ENCODE peak calls at places on chromosomes 1 and 21, in five cellular contexts. One of them, this sample, is unnamed.

GRCh38 chr1:112614460-112615065 is 4.4 kb downstream of the ST7L start:
- DNase-seq in glutamatergic neuron: no peak
- DNase-seq in AG09309: no peak
- DNase-seq in ACHN: peak
- DNase-seq in mesendoderm: peak
- DNase-seq in this sample: peak

GRCh38 chr1:11098931-11099309 is 749 bp downstream of the EXOSC10 start:
- DNase-seq in glutamatergic neuron: no peak
- DNase-seq in AG09309: no peak
- DNase-seq in ACHN: no peak
- DNase-seq in mesendoderm: peak
- DNase-seq in this sample: no peak

GRCh38 chr1:47996060-47996405 is 1.2 kb downstream of the TRABD2B start:
- DNase-seq in glutamatergic neuron: no peak
- DNase-seq in AG09309: no peak
- DNase-seq in ACHN: no peak
- DNase-seq in mesendoderm: no peak
- DNase-seq in this sample: no peak

GRCh38 chr1:204645666-204646065 is 39.9 kb downstream of the LRRN2 start:
- DNase-seq in glutamatergic neuron: no peak
- DNase-seq in AG09309: no peak
- DNase-seq in ACHN: no peak
- DNase-seq in mesendoderm: no peak
- DNase-seq in this sample: no peak

GRCh38 chr1:29503441-29503840 is 267.1 kb downstream of the PTPRU start:
- DNase-seq in glutamatergic neuron: peak
- DNase-seq in AG09309: no peak
- DNase-seq in ACHN: no peak
- DNase-seq in mesendoderm: no peak
- DNase-seq in this sample: no peak

GRCh38 chr1:53862507-53862906 is 24.4 kb upstream of the NDC1 start:
- DNase-seq in glutamatergic neuron: peak
- DNase-seq in AG09309: no peak
- DNase-seq in ACHN: no peak
- DNase-seq in mesendoderm: no peak
- DNase-seq in this sample: no peak

GRCh38 chr1:6599141-6599975 is 3.3 kb downstream of the KLHL21 start:
- DNase-seq in glutamatergic neuron: no peak
- DNase-seq in AG09309: no peak
- DNase-seq in ACHN: no peak
- DNase-seq in mesendoderm: no peak
- DNase-seq in this sample: no peak

GRCh38 chr1:114238066-114238465 is 84.4 kb upstream of the SYT6 start:
- DNase-seq in glutamatergic neuron: no peak
- DNase-seq in AG09309: no peak
- DNase-seq in ACHN: no peak
- DNase-seq in mesendoderm: no peak
- DNase-seq in this sample: no peak

GRCh38 chr1:246513619-246514343 is 6.7 kb upstream of the SMYD3 start:
- DNase-seq in glutamatergic neuron: no peak
- DNase-seq in AG09309: no peak
- DNase-seq in ACHN: no peak
- DNase-seq in mesendoderm: no peak
- DNase-seq in this sample: no peak

GRCh38 chr1:208207388-208208131 is 36.6 kb downstream of the PLXNA2 start:
- DNase-seq in glutamatergic neuron: no peak
- DNase-seq in AG09309: peak
- DNase-seq in ACHN: no peak
- DNase-seq in mesendoderm: peak
- DNase-seq in this sample: no peak

GRCh38 chr1:31570906-31571305 is 5.4 kb upstream of the TINAGL1 start:
- DNase-seq in glutamatergic neuron: no peak
- DNase-seq in AG09309: no peak
- DNase-seq in ACHN: no peak
- DNase-seq in mesendoderm: no peak
- DNase-seq in this sample: no peak

GRCh38 chr1:11062965-11063401 is 3.2 kb upstream of the SRM start:
- DNase-seq in glutamatergic neuron: no peak
- DNase-seq in AG09309: peak
- DNase-seq in ACHN: no peak
- DNase-seq in mesendoderm: no peak
- DNase-seq in this sample: no peak

GRCh38 chr1:196423612-196424011 is 184.6 kb downstream of the KCNT2 start:
- DNase-seq in glutamatergic neuron: no peak
- DNase-seq in AG09309: no peak
- DNase-seq in ACHN: no peak
- DNase-seq in mesendoderm: no peak
- DNase-seq in this sample: no peak

GRCh38 chr21:44376606-44377005 is 23.2 kb downstream of the TRPM2 start:
- DNase-seq in glutamatergic neuron: no peak
- DNase-seq in AG09309: no peak
- DNase-seq in ACHN: no peak
- DNase-seq in mesendoderm: no peak
- DNase-seq in this sample: no peak

GRCh38 chr1:78834201-78834741 is 172.3 kb downstream of the ADGRL4 start:
- DNase-seq in glutamatergic neuron: no peak
- DNase-seq in AG09309: no peak
- DNase-seq in ACHN: no peak
- DNase-seq in mesendoderm: no peak
- DNase-seq in this sample: no peak

GRCh38 chr21:31264574-31264973 is 79.5 kb downstream of the TIAM1 start:
- DNase-seq in glutamatergic neuron: no peak
- DNase-seq in AG09309: no peak
- DNase-seq in ACHN: no peak
- DNase-seq in mesendoderm: no peak
- DNase-seq in this sample: no peak

GRCh38 chr1:69504730-69505252 is 62.9 kb upstream of the LRRC7 start:
- DNase-seq in glutamatergic neuron: no peak
- DNase-seq in AG09309: no peak
- DNase-seq in ACHN: no peak
- DNase-seq in mesendoderm: no peak
- DNase-seq in this sample: no peak

GRCh38 chr21:29441651-29442050 is 142.9 kb downstream of the BACH1 start:
- DNase-seq in glutamatergic neuron: no peak
- DNase-seq in AG09309: peak
- DNase-seq in ACHN: no peak
- DNase-seq in mesendoderm: no peak
- DNase-seq in this sample: no peak

GRCh38 chr1:13228343-13228781 is 2.4 kb upstream of the PRAMEF18 start:
- DNase-seq in glutamatergic neuron: no peak
- DNase-seq in AG09309: no peak
- DNase-seq in ACHN: peak
- DNase-seq in mesendoderm: no peak
- DNase-seq in this sample: no peak

GRCh38 chr1:152497273-152497672 is 13.3 kb upstream of the LCE5A start:
- DNase-seq in glutamatergic neuron: no peak
- DNase-seq in AG09309: no peak
- DNase-seq in ACHN: peak
- DNase-seq in mesendoderm: peak
- DNase-seq in this sample: no peak

GRCh38 chr1:158506369-158506987 is 34.5 kb downstream of the OR10R2 start:
- DNase-seq in glutamatergic neuron: peak
- DNase-seq in AG09309: no peak
- DNase-seq in ACHN: peak
- DNase-seq in mesendoderm: peak
- DNase-seq in this sample: no peak